ENCODE peak calls at places on chromosomes 7 and 10, in four cellular contexts. X is activated T-cell treated with anti-CD3 and anti-CD28 coated beads, Interleukin-2, amount 50 U/mL, for 4 hours; K is substantia nigra; A is ecto neural progenitor cell. O is an unnamed sample.

GRCh38 chr7:23960361-23960760 is 250.3 kb downstream of the STK31 start:
- DNase-seq in K (no peak), A (no peak), X (no peak), O (no peak)

GRCh38 chr10:63010203-63010602 is 122.9 kb upstream of the NRBF2 start:
- DNase-seq in A (no peak), K (no peak), X (no peak), O (no peak)

GRCh38 chr10:114306116-114306973 is 67.3 kb downstream of the VWA2 start:
- DNase-seq in X (no peak), A (no peak), K (no peak), O (peak)

GRCh38 chr7:99958564-99959227 is 17.1 kb downstream of the AZGP1 start:
- DNase-seq in A (no peak), X (no peak), K (no peak), O (no peak)

GRCh38 chr10:71823356-71823755 is 27.7 kb downstream of the PSAP start:
- DNase-seq in X (no peak), K (no peak), A (no peak), O (no peak)

GRCh38 chr10:79074732-79075131 is 6.0 kb downstream of the ZMIZ1 start:
- DNase-seq in K (no peak), X (no peak), A (no peak), O (no peak)

GRCh38 chr10:116660860-116661259 is 40.1 kb downstream of the PNLIPRP2 start:
- DNase-seq in K (no peak), X (no peak), A (no peak), O (no peak)

GRCh38 chr7:97499204-97499603 is 232.7 kb upstream of the TAC1 start:
- DNase-seq in K (peak), A (peak), X (no peak), O (peak)

GRCh38 chr10:46216003-46216634 is 70.7 kb upstream of the ANTXRL start:
- DNase-seq in K (no peak), A (no peak), X (no peak), O (no peak)

GRCh38 chr7:80330434-80330833 is 181.4 kb downstream of the GNAT3 start:
- DNase-seq in X (no peak), A (no peak), K (no peak), O (no peak)

GRCh38 chr7:78074713-78075112 is 276.1 kb downstream of the PHTF2 start:
- DNase-seq in X (no peak), K (no peak), A (no peak), O (no peak)

GRCh38 chr7:103373866-103374643 is 26.6 kb downstream of the PSMC2 start:
- DNase-seq in X (no peak), K (no peak), A (no peak), O (no peak)